ENCODE peak calls at places on chromosomes 12 and 14, in seven cellular contexts. One of them, this sample, is unnamed.

GRCh38 chr14:81582420-81582819 is 48.8 kb upstream of the SEL1L start:
- DNase-seq in pancreas: no peak
- DNase-seq in HFFc6: no peak
- DNase-seq in tibial nerve: no peak
- DNase-seq in choroid plexus epithelial cell: no peak
- DNase-seq in lower leg skin: no peak
- DNase-seq in fibroblast of the aortic adventitia: peak
- DNase-seq in this sample: no peak

GRCh38 chr14:100246809-100247428 is 8.0 kb downstream of the YY1 start:
- DNase-seq in HFFc6: peak
- DNase-seq in choroid plexus epithelial cell: peak
- DNase-seq in pancreas: no peak
- DNase-seq in fibroblast of the aortic adventitia: peak
- DNase-seq in tibial nerve: no peak
- DNase-seq in lower leg skin: no peak
- DNase-seq in this sample: no peak

GRCh38 chr14:43360239-43360638 is 1146.8 kb downstream of the FSCB start:
- DNase-seq in choroid plexus epithelial cell: no peak
- DNase-seq in lower leg skin: no peak
- DNase-seq in tibial nerve: no peak
- DNase-seq in pancreas: peak
- DNase-seq in HFFc6: no peak
- DNase-seq in fibroblast of the aortic adventitia: no peak
- DNase-seq in this sample: no peak

GRCh38 chr14:94180655-94181271 is 6.6 kb downstream of the PPP4R4 start:
- DNase-seq in tibial nerve: no peak
- DNase-seq in choroid plexus epithelial cell: peak
- DNase-seq in fibroblast of the aortic adventitia: peak
- DNase-seq in pancreas: no peak
- DNase-seq in HFFc6: peak
- DNase-seq in lower leg skin: no peak
- DNase-seq in this sample: peak

GRCh38 chr14:69693823-69694729 is 72.9 kb upstream of the SRSF5 start:
- DNase-seq in lower leg skin: no peak
- DNase-seq in HFFc6: no peak
- DNase-seq in tibial nerve: no peak
- DNase-seq in fibroblast of the aortic adventitia: peak
- DNase-seq in choroid plexus epithelial cell: no peak
- DNase-seq in pancreas: no peak
- DNase-seq in this sample: no peak

GRCh38 chr14:100770605-100771120 is 44.0 kb downstream of the DLK1 start:
- DNase-seq in pancreas: no peak
- DNase-seq in lower leg skin: no peak
- DNase-seq in choroid plexus epithelial cell: no peak
- DNase-seq in tibial nerve: no peak
- DNase-seq in HFFc6: no peak
- DNase-seq in fibroblast of the aortic adventitia: no peak
- DNase-seq in this sample: no peak

GRCh38 chr14:55438066-55438683 is 2.2 kb downstream of the TBPL2 start:
- DNase-seq in HFFc6: peak
- DNase-seq in tibial nerve: peak
- DNase-seq in pancreas: no peak
- DNase-seq in choroid plexus epithelial cell: peak
- DNase-seq in fibroblast of the aortic adventitia: peak
- DNase-seq in lower leg skin: no peak
- DNase-seq in this sample: peak

GRCh38 chr14:37197421-37198272 is at the start of gene MIPOL1:
- DNase-seq in choroid plexus epithelial cell: peak
- DNase-seq in lower leg skin: peak
- DNase-seq in tibial nerve: peak
- DNase-seq in pancreas: peak
- DNase-seq in fibroblast of the aortic adventitia: peak
- DNase-seq in HFFc6: peak
- DNase-seq in this sample: no peak

GRCh38 chr14:57962293-57962996 is 96.6 kb upstream of the SLC35F4 start:
- DNase-seq in HFFc6: no peak
- DNase-seq in lower leg skin: no peak
- DNase-seq in pancreas: no peak
- DNase-seq in choroid plexus epithelial cell: no peak
- DNase-seq in tibial nerve: no peak
- DNase-seq in fibroblast of the aortic adventitia: no peak
- DNase-seq in this sample: no peak

GRCh38 chr12:105279460-105280056 is 43.6 kb upstream of the APPL2 start:
- DNase-seq in HFFc6: peak
- DNase-seq in lower leg skin: no peak
- DNase-seq in tibial nerve: no peak
- DNase-seq in choroid plexus epithelial cell: peak
- DNase-seq in fibroblast of the aortic adventitia: peak
- DNase-seq in pancreas: no peak
- DNase-seq in this sample: peak

GRCh38 chr14:101635238-101636080 is 74.2 kb downstream of the DIO3 start:
- DNase-seq in HFFc6: no peak
- DNase-seq in fibroblast of the aortic adventitia: no peak
- DNase-seq in pancreas: peak
- DNase-seq in choroid plexus epithelial cell: no peak
- DNase-seq in lower leg skin: no peak
- DNase-seq in tibial nerve: no peak
- DNase-seq in this sample: no peak

GRCh38 chr12:18899678-18900317 is 161.9 kb downstream of the CAPZA3 start:
- DNase-seq in pancreas: no peak
- DNase-seq in lower leg skin: no peak
- DNase-seq in choroid plexus epithelial cell: no peak
- DNase-seq in HFFc6: no peak
- DNase-seq in fibroblast of the aortic adventitia: peak
- DNase-seq in tibial nerve: no peak
- DNase-seq in this sample: no peak

GRCh38 chr12:108191938-108192337 is 62.9 kb downstream of the WSCD2 start:
- DNase-seq in tibial nerve: no peak
- DNase-seq in choroid plexus epithelial cell: no peak
- DNase-seq in fibroblast of the aortic adventitia: no peak
- DNase-seq in HFFc6: no peak
- DNase-seq in pancreas: no peak
- DNase-seq in lower leg skin: no peak
- DNase-seq in this sample: no peak

GRCh38 chr14:69928111-69928523 is 48.9 kb downstream of the SMOC1 start:
- DNase-seq in lower leg skin: no peak
- DNase-seq in pancreas: no peak
- DNase-seq in choroid plexus epithelial cell: peak
- DNase-seq in fibroblast of the aortic adventitia: peak
- DNase-seq in HFFc6: no peak
- DNase-seq in tibial nerve: no peak
- DNase-seq in this sample: no peak

GRCh38 chr14:63735720-63736119 is 7.9 kb upstream of the SGPP1 start:
- DNase-seq in HFFc6: no peak
- DNase-seq in fibroblast of the aortic adventitia: no peak
- DNase-seq in choroid plexus epithelial cell: no peak
- DNase-seq in lower leg skin: no peak
- DNase-seq in pancreas: no peak
- DNase-seq in tibial nerve: no peak
- DNase-seq in this sample: no peak
- TF ChIP-seq CTCF in HFFc6: no peak
- TF ChIP-seq CTCF in fibroblast of the aortic adventitia: no peak
- TF ChIP-seq CTCF in choroid plexus epithelial cell: no peak
- TF ChIP-seq CTCF in lower leg skin: no peak
- TF ChIP-seq CTCF in pancreas: no peak
- TF ChIP-seq CTCF in tibial nerve: no peak
- TF ChIP-seq CTCF in this sample: no peak

GRCh38 chr12:26648584-26648983 is 184.4 kb downstream of the ITPR2 start:
- DNase-seq in choroid plexus epithelial cell: peak
- DNase-seq in tibial nerve: no peak
- DNase-seq in fibroblast of the aortic adventitia: peak
- DNase-seq in lower leg skin: no peak
- DNase-seq in pancreas: no peak
- DNase-seq in HFFc6: peak
- DNase-seq in this sample: no peak

GRCh38 chr12:26651036-26651435 is 182.0 kb downstream of the ITPR2 start:
- DNase-seq in fibroblast of the aortic adventitia: no peak
- DNase-seq in lower leg skin: no peak
- DNase-seq in tibial nerve: no peak
- DNase-seq in choroid plexus epithelial cell: no peak
- DNase-seq in HFFc6: no peak
- DNase-seq in pancreas: no peak
- DNase-seq in this sample: no peak

GRCh38 chr12:26654623-26655022 is 178.4 kb downstream of the ITPR2 start:
- DNase-seq in lower leg skin: no peak
- DNase-seq in pancreas: no peak
- DNase-seq in HFFc6: no peak
- DNase-seq in choroid plexus epithelial cell: no peak
- DNase-seq in tibial nerve: no peak
- DNase-seq in fibroblast of the aortic adventitia: no peak
- DNase-seq in this sample: no peak

GRCh38 chr12:26648999-26649398 is 184.0 kb downstream of the ITPR2 start:
- DNase-seq in HFFc6: no peak
- DNase-seq in lower leg skin: no peak
- DNase-seq in fibroblast of the aortic adventitia: no peak
- DNase-seq in pancreas: no peak
- DNase-seq in choroid plexus epithelial cell: no peak
- DNase-seq in tibial nerve: no peak
- DNase-seq in this sample: no peak

GRCh38 chr12:26651566-26652188 is 181.3 kb downstream of the ITPR2 start:
- DNase-seq in fibroblast of the aortic adventitia: peak
- DNase-seq in pancreas: no peak
- DNase-seq in choroid plexus epithelial cell: peak
- DNase-seq in lower leg skin: no peak
- DNase-seq in HFFc6: peak
- DNase-seq in tibial nerve: peak
- DNase-seq in this sample: peak
- TF ChIP-seq CTCF in fibroblast of the aortic adventitia: peak
- TF ChIP-seq CTCF in pancreas: peak
- TF ChIP-seq CTCF in choroid plexus epithelial cell: peak
- TF ChIP-seq CTCF in lower leg skin: no peak
- TF ChIP-seq CTCF in HFFc6: peak
- TF ChIP-seq CTCF in tibial nerve: peak
- TF ChIP-seq CTCF in this sample: peak

GRCh38 chr14:65957631-65958205 is 528.5 kb upstream of the CCDC196 start:
- DNase-seq in HFFc6: no peak
- DNase-seq in choroid plexus epithelial cell: no peak
- DNase-seq in tibial nerve: no peak
- DNase-seq in pancreas: no peak
- DNase-seq in fibroblast of the aortic adventitia: no peak
- DNase-seq in lower leg skin: no peak
- DNase-seq in this sample: no peak

GRCh38 chr14:65961004-65961403 is 525.2 kb upstream of the CCDC196 start:
- DNase-seq in fibroblast of the aortic adventitia: peak
- DNase-seq in HFFc6: peak
- DNase-seq in pancreas: no peak
- DNase-seq in tibial nerve: no peak
- DNase-seq in choroid plexus epithelial cell: peak
- DNase-seq in lower leg skin: no peak
- DNase-seq in this sample: peak

GRCh38 chr14:65959563-65960024 is 526.6 kb upstream of the CCDC196 start:
- DNase-seq in HFFc6: no peak
- DNase-seq in pancreas: no peak
- DNase-seq in fibroblast of the aortic adventitia: no peak
- DNase-seq in lower leg skin: no peak
- DNase-seq in tibial nerve: no peak
- DNase-seq in choroid plexus epithelial cell: no peak
- DNase-seq in this sample: no peak

GRCh38 chr14:65954915-65955314 is 531.3 kb upstream of the CCDC196 start:
- DNase-seq in pancreas: no peak
- DNase-seq in fibroblast of the aortic adventitia: no peak
- DNase-seq in lower leg skin: no peak
- DNase-seq in choroid plexus epithelial cell: no peak
- DNase-seq in HFFc6: no peak
- DNase-seq in tibial nerve: no peak
- DNase-seq in this sample: no peak

DNA sequence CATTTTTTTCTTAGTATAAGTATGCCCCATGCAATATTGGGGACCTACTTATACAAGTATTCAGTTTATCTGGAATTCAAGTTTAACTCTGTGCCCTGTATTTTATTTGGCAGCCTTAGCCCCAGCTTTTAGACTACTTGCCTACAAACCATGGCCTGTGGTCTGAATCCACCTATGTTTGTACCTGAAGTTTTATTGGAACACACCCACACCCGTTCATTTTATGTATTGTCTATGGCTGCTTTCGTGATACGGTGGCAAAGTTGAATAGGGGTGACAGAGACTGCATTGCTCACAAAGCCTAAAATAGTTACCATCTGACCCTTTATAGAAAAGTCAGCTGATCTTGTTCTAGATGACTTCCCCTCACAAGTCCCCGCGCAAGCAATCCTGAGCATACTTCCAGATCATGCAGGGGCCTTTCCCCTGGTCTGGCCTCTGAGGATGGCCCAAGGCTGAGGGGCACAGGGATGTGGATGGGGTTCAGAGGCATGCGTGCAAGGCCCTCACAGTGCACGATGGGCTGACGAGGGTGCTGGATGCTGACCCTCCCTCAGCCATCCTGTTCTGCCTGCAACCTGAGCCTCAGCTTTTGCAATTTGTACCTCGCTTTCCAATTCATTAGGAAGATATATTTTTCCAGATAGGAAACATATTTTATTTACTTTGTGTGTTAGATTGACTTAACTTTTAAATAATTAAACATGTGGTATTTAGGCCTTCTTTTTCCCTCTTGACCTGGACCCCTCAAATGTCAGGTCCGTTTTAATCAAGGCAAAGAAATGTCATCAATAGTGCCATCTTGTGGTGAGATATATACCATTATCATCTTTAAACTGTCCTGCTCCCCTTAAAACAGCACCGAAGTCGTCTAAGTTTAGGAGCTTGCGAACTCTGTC is 527.3 kb upstream of the CCDC196 start:
- DNase-seq in lower leg skin: no peak
- DNase-seq in fibroblast of the aortic adventitia: peak
- DNase-seq in choroid plexus epithelial cell: peak
- DNase-seq in tibial nerve: no peak
- DNase-seq in pancreas: no peak
- DNase-seq in HFFc6: peak
- DNase-seq in this sample: peak
- TF ChIP-seq CTCF in lower leg skin: no peak
- TF ChIP-seq CTCF in fibroblast of the aortic adventitia: peak
- TF ChIP-seq CTCF in choroid plexus epithelial cell: peak
- TF ChIP-seq CTCF in tibial nerve: no peak
- TF ChIP-seq CTCF in pancreas: no peak
- TF ChIP-seq CTCF in HFFc6: peak
- TF ChIP-seq CTCF in this sample: peak

DNA sequence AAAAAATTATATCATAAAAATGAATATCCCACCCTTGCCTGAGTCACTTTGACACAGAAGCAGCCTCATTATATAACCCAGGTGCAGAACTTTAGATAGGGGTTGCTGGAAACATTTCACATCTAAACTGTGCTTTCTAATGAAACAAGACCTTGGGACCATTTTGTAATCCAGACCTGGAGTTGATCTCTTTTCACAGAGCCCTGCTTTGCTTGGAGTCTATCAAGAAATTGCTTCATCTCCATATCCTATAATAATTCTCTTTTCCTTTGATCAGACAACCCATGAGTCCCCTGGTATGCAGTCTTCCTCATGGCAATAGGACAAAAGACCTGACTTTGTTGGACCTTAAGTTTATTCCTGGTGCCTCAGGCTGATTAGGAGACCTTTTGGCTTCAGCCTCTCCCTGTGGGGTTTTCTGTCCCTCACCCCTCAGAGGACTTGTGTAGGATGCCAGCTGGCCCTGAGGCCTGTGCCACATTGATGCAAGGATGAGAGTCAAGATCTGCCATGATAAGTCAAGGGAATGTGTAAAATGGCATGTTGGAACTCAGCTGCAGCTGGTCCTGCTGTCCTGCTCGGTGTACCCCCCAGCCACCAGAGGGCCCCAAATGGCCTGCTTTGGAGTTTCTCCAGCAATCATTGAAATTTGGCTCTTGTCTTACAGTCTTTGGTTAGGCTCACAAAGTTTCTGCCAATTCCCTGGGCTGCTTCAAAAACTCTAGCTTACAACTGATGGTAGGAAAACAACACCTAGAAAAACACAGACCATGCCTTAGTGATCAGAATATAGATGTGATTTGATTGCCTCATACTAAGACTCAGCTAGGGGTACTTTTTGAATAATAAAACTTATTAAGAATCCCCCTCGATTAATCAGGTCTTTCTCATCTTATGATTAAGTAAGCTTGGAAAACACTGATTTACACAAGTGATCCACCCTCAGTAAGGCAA is 76.6 kb downstream of the HSD17B6 start:
- DNase-seq in choroid plexus epithelial cell: peak
- DNase-seq in HFFc6: peak
- DNase-seq in fibroblast of the aortic adventitia: peak
- DNase-seq in lower leg skin: peak
- DNase-seq in pancreas: no peak
- DNase-seq in tibial nerve: peak
- DNase-seq in this sample: peak
- TF ChIP-seq CTCF in choroid plexus epithelial cell: peak
- TF ChIP-seq CTCF in HFFc6: peak
- TF ChIP-seq CTCF in fibroblast of the aortic adventitia: peak
- TF ChIP-seq CTCF in lower leg skin: no peak
- TF ChIP-seq CTCF in pancreas: peak
- TF ChIP-seq CTCF in tibial nerve: no peak
- TF ChIP-seq CTCF in this sample: peak